ENCODE peak calls at places on chromosomes 12 and 14, in five cellular contexts. C is fibroblast of mammary gland; A is CD4-positive, alpha-beta T cell; Y is GM20000; G is lung. M is an unnamed sample.
A peak's percentile ranks its signal among the peaks of the same experiment; 100 is the strongest.

GRCh38 chr12:71799105-71799504 is 40.5 kb upstream of the TBC1D15 start:
- DNase-seq in C (peak; percentile 63), A (no peak), Y (no peak), G (no peak), M (no peak)

GRCh38 chr12:96421014-96421413 is 20.8 kb upstream of the CDK17 start:
- DNase-seq in C (no peak), A (no peak), Y (no peak), G (no peak), M (no peak)

GRCh38 chr12:98440165-98440581 is 75.2 kb upstream of the TMPO start:
- DNase-seq in C (peak; percentile 95), A (no peak), Y (no peak), G (peak; percentile 74), M (no peak)

GRCh38 chr14:56117765-56118610 is at the start of gene PELI2:
- DNase-seq in C (peak; percentile 43), A (peak; percentile 72), Y (peak; percentile 82), G (peak; percentile 74), M (peak; percentile 86)

GRCh38 chr12:65603428-65604351 is 220.6 kb upstream of the HMGA2 start:
- DNase-seq in C (peak; percentile 94), A (no peak), Y (no peak), G (peak; percentile 79), M (no peak)

GRCh38 chr14:22545842-22546721 is 42.9 kb downstream of the DAD1 start:
- DNase-seq in C (peak; percentile 82), A (no peak), Y (no peak), G (no peak), M (no peak)

GRCh38 chr12:89848732-89849131 is 140.1 kb upstream of the ATP2B1 start:
- DNase-seq in C (no peak), A (no peak), Y (no peak), G (no peak), M (no peak)

GRCh38 chr14:77882098-77882497 is 82.2 kb downstream of the ADCK1 start:
- DNase-seq in C (no peak), A (no peak), Y (no peak), G (no peak), M (no peak)

GRCh38 chr12:121110211-121110940 is 22.3 kb upstream of the P2RX7 start:
- DNase-seq in C (peak; percentile 81), A (peak; percentile 57), Y (peak; percentile 71), G (peak; percentile 54), M (no peak)

GRCh38 chr14:29310757-29311156 is 544.2 kb downstream of the FOXG1 start:
- DNase-seq in C (peak; percentile 87), A (no peak), Y (no peak), G (no peak), M (no peak)

GRCh38 chr14:89720076-89720687 is 234.3 kb downstream of the EFCAB11 start:
- DNase-seq in C (no peak), A (no peak), Y (no peak), G (no peak), M (no peak)

GRCh38 chr12:55034218-55034617 is 14.4 kb downstream of the NEUROD4 start:
- DNase-seq in C (no peak), A (no peak), Y (no peak), G (no peak), M (no peak)

GRCh38 chr14:52328286-52328685 is 14.2 kb downstream of the PTGER2 start:
- DNase-seq in C (peak; percentile 84), A (no peak), Y (no peak), G (no peak), M (no peak)

GRCh38 chr12:101982307-101982706 is 79.5 kb downstream of the WASHC3 start:
- DNase-seq in C (no peak), A (no peak), Y (no peak), G (no peak), M (no peak)

GRCh38 chr12:127238061-127238460 is 1028.9 kb upstream of the TMEM132C start:
- DNase-seq in C (peak; percentile 66), A (no peak), Y (no peak), G (no peak), M (no peak)

GRCh38 chr12:12736759-12737676 is 19.9 kb downstream of the CDKN1B start:
- DNase-seq in C (peak; percentile 79), A (peak; percentile 19), Y (peak; percentile 63), G (no peak), M (peak; percentile 31)

GRCh38 chr12:103783744-103784664 is 57.0 kb downstream of the NT5DC3 start:
- DNase-seq in C (no peak), A (no peak), Y (no peak), G (no peak), M (no peak)

GRCh38 chr14:50659327-50659974 is 8.7 kb downstream of the SAV1 start:
- DNase-seq in C (no peak), A (no peak), Y (no peak), G (no peak), M (no peak)

GRCh38 chr14:37181441-37181840 is 9.0 kb upstream of the SLC25A21 start:
- DNase-seq in C (no peak), A (no peak), Y (no peak), G (no peak), M (no peak)

GRCh38 chr12:121545459-121545858 is 35.4 kb downstream of the KDM2B start:
- DNase-seq in C (no peak), A (no peak), Y (no peak), G (no peak), M (no peak)

GRCh38 chr14:53347046-53347445 is 193.9 kb upstream of the DDHD1 start:
- DNase-seq in C (no peak), A (no peak), Y (no peak), G (no peak), M (no peak)

GRCh38 chr14:102692334-102692733 is 84.9 kb upstream of the TRAF3 start:
- DNase-seq in C (no peak), A (no peak), Y (no peak), G (no peak), M (no peak)

GRCh38 chr14:20873370-20874177 is 17.6 kb upstream of the RNASE3 start:
- DNase-seq in C (peak; percentile 77), A (peak; percentile 64), Y (peak; percentile 54), G (peak; percentile 85), M (peak; percentile 83)

GRCh38 chr12:52918351-52918750 is 13.5 kb upstream of the KRT8 start:
- DNase-seq in C (no peak), A (no peak), Y (no peak), G (no peak), M (no peak)

GRCh38 chr12:115891551-115891950 is 385.9 kb downstream of the MED13L start:
- DNase-seq in C (no peak), A (no peak), Y (no peak), G (no peak), M (no peak)

GRCh38 chr12:123744836-123745235 is 17.3 kb upstream of the DNAH10 start:
- DNase-seq in C (no peak), A (no peak), Y (no peak), G (no peak), M (no peak)

GRCh38 chr12:16393126-16393525 is 45.7 kb downstream of the MGST1 start:
- DNase-seq in C (no peak), A (no peak), Y (no peak), G (no peak), M (no peak)

GRCh38 chr12:124742702-124743101 is 121.0 kb downstream of the SCARB1 start:
- DNase-seq in C (no peak), A (no peak), Y (no peak), G (no peak), M (no peak)

GRCh38 chr14:104586832-104587620 is 7.5 kb downstream of the C14orf180 start:
- DNase-seq in C (no peak), A (no peak), Y (no peak), G (no peak), M (no peak)

GRCh38 chr12:77328326-77328725 is 263.0 kb upstream of the E2F7 start:
- DNase-seq in C (no peak), A (no peak), Y (no peak), G (no peak), M (no peak)

GRCh38 chr14:90785474-90785873 is 30.8 kb downstream of the TTC7B start:
- DNase-seq in C (no peak), A (no peak), Y (no peak), G (peak; percentile 40), M (no peak)
- TF ChIP-seq CTCF in C (no peak), A (no peak), Y (no peak), G (no peak), M (no peak)

DNA sequence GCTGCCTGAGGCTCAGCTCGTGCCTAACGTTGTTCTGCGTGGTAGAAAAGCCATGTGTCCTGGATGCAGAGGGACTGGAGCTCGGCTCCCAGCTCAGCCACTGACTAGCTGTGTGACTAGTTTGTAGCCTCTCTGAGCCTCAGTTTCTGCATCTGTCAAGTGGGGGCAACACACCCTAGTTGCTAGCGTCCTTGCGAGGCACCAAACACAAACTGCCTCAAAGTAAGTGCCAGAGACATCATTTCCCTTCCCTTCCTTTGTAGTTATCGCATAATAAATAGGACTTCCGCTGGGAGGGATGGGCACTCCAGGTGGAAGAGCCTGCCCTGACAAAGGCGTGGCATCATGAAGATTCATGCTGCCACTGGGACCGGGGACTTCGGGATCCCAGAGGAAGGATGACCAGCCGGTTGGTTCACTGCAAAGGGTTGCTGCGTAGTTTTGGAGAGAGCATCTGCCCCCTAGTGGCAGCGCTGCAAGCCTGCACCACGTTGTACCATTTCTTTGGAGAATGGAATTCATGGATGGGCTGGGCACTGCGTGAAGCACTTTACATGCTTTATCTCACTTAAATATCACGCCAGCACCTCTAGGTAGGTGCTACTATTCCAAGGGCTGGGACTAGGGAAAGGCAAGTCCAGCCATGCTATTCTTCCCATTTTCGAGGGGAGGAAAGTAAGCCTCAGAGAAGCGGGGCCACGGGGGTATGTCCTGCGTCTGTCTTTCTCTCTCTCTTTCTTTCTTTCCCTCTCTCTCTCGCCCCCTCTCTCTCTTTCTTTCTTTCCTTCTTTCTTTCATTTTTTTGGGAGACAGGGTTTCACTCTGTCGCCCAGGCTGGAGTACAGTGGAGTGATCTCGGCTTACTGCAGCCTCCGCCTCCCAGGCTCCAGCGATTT is 4.6 kb downstream of the CCDC197 start:
- DNase-seq in C (peak; percentile 63), A (peak; percentile 38), Y (peak; percentile 79), G (peak; percentile 48), M (no peak)
- TF ChIP-seq CTCF in C (peak; percentile 96), A (peak; percentile 97), Y (peak; percentile 97), G (peak; percentile 89), M (peak; percentile 99)

GRCh38 chr14:100856056-100856950 is 30.4 kb downstream of the MEG3 start:
- DNase-seq in C (no peak), A (no peak), Y (no peak), G (no peak), M (no peak)

GRCh38 chr14:100857196-100857922 is 31.4 kb downstream of the MEG3 start:
- DNase-seq in C (no peak), A (no peak), Y (no peak), G (no peak), M (no peak)

GRCh38 chr14:100859781-100860180 is 33.9 kb downstream of the MEG3 start:
- DNase-seq in C (no peak), A (no peak), Y (no peak), G (no peak), M (no peak)

GRCh38 chr14:100858838-100859220 is 32.9 kb downstream of the MEG3 start:
- DNase-seq in C (no peak), A (no peak), Y (no peak), G (no peak), M (no peak)

GRCh38 chr14:100857923-100858837 is 32.3 kb downstream of the MEG3 start:
- DNase-seq in C (no peak), A (no peak), Y (no peak), G (no peak), M (no peak)
- TF ChIP-seq CTCF in C (no peak), A (no peak), Y (no peak), G (no peak), M (no peak)

DNA sequence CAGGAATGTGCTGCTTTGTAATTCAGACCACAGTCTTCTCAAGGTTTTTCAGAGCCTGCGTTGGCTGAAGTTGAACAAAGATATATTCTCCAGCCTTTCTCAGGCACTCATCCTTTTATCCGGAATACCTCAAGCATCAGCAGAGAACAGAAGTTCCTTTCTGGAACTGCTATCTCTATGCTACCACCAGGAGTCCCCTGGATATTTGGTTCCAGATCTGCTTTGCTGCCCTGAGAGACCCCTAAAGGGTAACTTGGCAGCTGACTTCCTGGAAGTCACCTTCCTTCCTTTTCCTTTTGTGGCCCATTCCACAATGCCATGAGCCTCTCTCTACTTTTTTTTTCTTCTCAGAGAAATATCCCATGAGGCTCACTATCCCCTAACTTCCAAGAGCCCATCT is 188.2 kb downstream of the PLCZ1 start:
- DNase-seq in C (no peak), A (no peak), Y (no peak), G (no peak), M (no peak)
- TF ChIP-seq CTCF in C (peak; percentile 5), A (no peak), Y (no peak), G (no peak), M (peak; percentile 51)

M was measured in type B pancreatic cell.